ENCODE peak calls at places on chromosomes 7 and 10, in five cellular contexts. J is HEK293T, V is tibial nerve, Z is B cell, S is GM04504. P is an unnamed sample.

GRCh38 chr10:110445871-110446270 is 51.8 kb upstream of the DUSP5 start:
- DNase-seq in J (no peak), V (no peak), Z (no peak), S (no peak), P (no peak)

GRCh38 chr7:88291401-88292173 is 15.1 kb downstream of the STEAP4 start:
- DNase-seq in J (no peak), V (no peak), Z (no peak), S (no peak), P (no peak)

GRCh38 chr7:50793115-50793946 is 10.6 kb upstream of the GRB10 start:
- DNase-seq in J (peak), V (peak), Z (no peak), S (peak), P (no peak)

GRCh38 chr7:151408839-151409554 is 841 bp downstream of the WDR86 start:
- DNase-seq in J (no peak), V (peak), Z (peak), S (no peak), P (no peak)

GRCh38 chr10:111082102-111082975 is 5.5 kb downstream of the ADRA2A start:
- DNase-seq in J (no peak), V (no peak), Z (peak), S (no peak), P (no peak)

GRCh38 chr7:126394406-126394805 is 858.3 kb downstream of the GRM8 start:
- DNase-seq in J (no peak), V (no peak), Z (no peak), S (no peak), P (no peak)

GRCh38 chr7:156823441-156823840 is 69.5 kb downstream of the LMBR1 start:
- DNase-seq in J (no peak), V (no peak), Z (no peak), S (no peak), P (no peak)

GRCh38 chr7:120344276-120344675 is 71.3 kb downstream of the KCND2 start:
- DNase-seq in J (no peak), V (no peak), Z (no peak), S (no peak), P (no peak)

GRCh38 chr7:104341545-104341944 is 13.1 kb downstream of the LHFPL3 start:
- DNase-seq in J (peak), V (no peak), Z (no peak), S (no peak), P (peak)

GRCh38 chr7:111089822-111090426 is 1.0 kb upstream of the LRRN3 start:
- DNase-seq in J (peak), V (no peak), Z (no peak), S (no peak), P (no peak)

GRCh38 chr10:23253780-23254179 is 61.7 kb downstream of the PTF1A start:
- DNase-seq in J (no peak), V (no peak), Z (no peak), S (no peak), P (no peak)

GRCh38 chr7:39741942-39742623 is 118.7 kb downstream of the RALA start:
- DNase-seq in J (peak), V (no peak), Z (no peak), S (no peak), P (no peak)

GRCh38 chr7:132112111-132112510 is 464.2 kb downstream of the PLXNA4 start:
- DNase-seq in J (no peak), V (no peak), Z (no peak), S (no peak), P (no peak)

GRCh38 chr7:47465191-47465590 is 116.7 kb downstream of the TNS3 start:
- DNase-seq in J (no peak), V (no peak), Z (no peak), S (no peak), P (no peak)

GRCh38 chr10:87761892-87762291 is 56.1 kb downstream of the ATAD1 start:
- DNase-seq in J (no peak), V (no peak), Z (no peak), S (peak), P (no peak)

GRCh38 chr10:73906524-73907447 is 4.1 kb upstream of the PLAU start:
- DNase-seq in J (peak), V (peak), Z (no peak), S (peak), P (no peak)

GRCh38 chr10:73865459-73866442 is 8.6 kb downstream of the CAMK2G start:
- DNase-seq in J (no peak), V (no peak), Z (peak), S (no peak), P (peak)

GRCh38 chr10:14405076-14406065 is 74.6 kb upstream of the FRMD4A start:
- DNase-seq in J (no peak), V (no peak), Z (no peak), S (peak), P (no peak)

GRCh38 chr7:91459539-91459938 is 195.3 kb downstream of the FZD1 start:
- DNase-seq in J (no peak), V (no peak), Z (no peak), S (no peak), P (no peak)

GRCh38 chr10:22054946-22055345 is 51.4 kb upstream of the DNAJC1 start:
- DNase-seq in J (no peak), V (no peak), Z (no peak), S (no peak), P (no peak)

GRCh38 chr10:75344170-75344569 is 57.4 kb downstream of the ZNF503 start:
- DNase-seq in J (no peak), V (no peak), Z (no peak), S (no peak), P (no peak)

GRCh38 chr10:25363638-25364037 is 188.8 kb downstream of the GPR158 start:
- DNase-seq in J (no peak), V (no peak), Z (no peak), S (no peak), P (no peak)

GRCh38 chr7:133873631-133874030 is 253.5 kb upstream of the LRGUK start:
- DNase-seq in J (no peak), V (no peak), Z (no peak), S (no peak), P (no peak)

GRCh38 chr7:96344236-96344635 is 22.3 kb upstream of the SLC25A13 start:
- DNase-seq in J (no peak), V (no peak), Z (no peak), S (no peak), P (no peak)

GRCh38 chr10:60661627-60662026 is 116.7 kb upstream of the CDK1 start:
- DNase-seq in J (no peak), V (no peak), Z (no peak), S (peak), P (no peak)